ENCODE peak calls at places on chromosomes 4 and X, in ten cellular contexts. R is PC-9, A is tibial artery, X is ascending aorta, N is K562, C is left ventricle myocardium inferior, E is A549, M is IMR-90, I is body of pancreas, T is ovary. H is an unnamed sample.

GRCh38 chr4:5572114-5572513 is 136.2 kb downstream of the EVC2 start:
- DNase-seq in R (no peak), A (no peak), X (no peak), N (no peak), C (no peak), E (no peak), M (no peak), I (no peak), T (no peak), H (no peak)

GRCh38 chr4:76723373-76723772 is 174.6 kb downstream of the SOWAHB start:
- DNase-seq in R (no peak), A (no peak), X (no peak), N (no peak), C (no peak), E (peak), M (peak), I (no peak), T (no peak), H (no peak)

GRCh38 chrX:19342331-19342906 is 1.3 kb upstream of the PDHA1 start:
- DNase-seq in R (no peak), A (no peak), X (no peak), N (no peak), C (no peak), E (no peak), M (peak), I (no peak), T (no peak), H (no peak)

GRCh38 chr4:140718240-140718639 is 37.9 kb downstream of the TBC1D9 start:
- DNase-seq in R (no peak), A (no peak), X (no peak), N (no peak), C (no peak), E (no peak), M (peak), I (no peak), T (no peak), H (no peak)

GRCh38 chr4:42570221-42570620 is 86.7 kb downstream of the ATP8A1 start:
- DNase-seq in R (no peak), A (peak), X (no peak), N (no peak), C (peak), E (no peak), M (no peak), I (peak), T (peak), H (no peak)

GRCh38 chr4:54609310-54609709 is 48.4 kb upstream of the KIT start:
- DNase-seq in R (no peak), A (no peak), X (no peak), N (no peak), C (no peak), E (no peak), M (no peak), I (no peak), T (no peak), H (no peak)

GRCh38 chrX:19513383-19513782 is 1.9 kb downstream of the MAP3K15 start:
- DNase-seq in R (no peak), A (no peak), X (no peak), N (no peak), C (no peak), E (no peak), M (peak), I (peak), T (no peak), H (no peak)

GRCh38 chr4:48379587-48380140 is 38.3 kb downstream of the SLAIN2 start:
- DNase-seq in R (no peak), A (no peak), X (no peak), N (no peak), C (no peak), E (no peak), M (no peak), I (no peak), T (no peak), H (no peak)

GRCh38 chrX:41406211-41406610 is 40.9 kb upstream of the NYX start:
- DNase-seq in R (no peak), A (no peak), X (no peak), N (no peak), C (no peak), E (no peak), M (peak), I (no peak), T (no peak), H (no peak)

GRCh38 chr4:121698119-121698732 is 1.4 kb upstream of the ANXA5 start:
- DNase-seq in R (no peak), A (no peak), X (no peak), N (no peak), C (peak), E (no peak), M (no peak), I (no peak), T (peak), H (no peak)

GRCh38 chr4:174365018-174365587 is 81.4 kb downstream of the CEP44 start:
- DNase-seq in R (peak), A (no peak), X (no peak), N (peak), C (no peak), E (peak), M (peak), I (no peak), T (no peak), H (peak)

GRCh38 chrX:12947545-12948235 is 27.2 kb upstream of the TMSB4X start:
- DNase-seq in R (no peak), A (no peak), X (no peak), N (no peak), C (no peak), E (no peak), M (no peak), I (no peak), T (no peak), H (no peak)

GRCh38 chr4:55178226-55179005 is 53.0 kb upstream of the KDR start:
- DNase-seq in R (no peak), A (no peak), X (no peak), N (no peak), C (no peak), E (no peak), M (no peak), I (no peak), T (no peak), H (no peak)

GRCh38 chr4:117847849-117848248 is 186.4 kb upstream of the NDST3 start:
- DNase-seq in R (no peak), A (no peak), X (no peak), N (no peak), C (no peak), E (no peak), M (no peak), I (no peak), T (no peak), H (no peak)

GRCh38 chr4:25926473-25926872 is 12.5 kb downstream of the SMIM20 start:
- DNase-seq in R (no peak), A (no peak), X (no peak), N (no peak), C (no peak), E (no peak), M (no peak), I (peak), T (no peak), H (no peak)

GRCh38 chr4:146186556-146186955 is 11.0 kb downstream of the LSM6 start:
- DNase-seq in R (no peak), A (no peak), X (no peak), N (no peak), C (no peak), E (no peak), M (no peak), I (no peak), T (no peak), H (no peak)

GRCh38 chr4:133565379-133565778 is 416.3 kb downstream of the PCDH10 start:
- DNase-seq in R (peak), A (no peak), X (no peak), N (no peak), C (no peak), E (peak), M (peak), I (no peak), T (no peak), H (peak)

GRCh38 chr4:10028910-10029309 is 7.6 kb upstream of the SLC2A9 start:
- DNase-seq in R (no peak), A (no peak), X (no peak), N (no peak), C (no peak), E (peak), M (no peak), I (no peak), T (no peak), H (no peak)

GRCh38 chr4:54065282-54066087 is 1.1 kb upstream of the CHIC2 start:
- DNase-seq in R (no peak), A (no peak), X (peak), N (no peak), C (no peak), E (no peak), M (no peak), I (no peak), T (no peak), H (no peak)

GRCh38 chr4:75895744-75896314 is 6.4 kb downstream of the PPEF2 start:
- DNase-seq in R (no peak), A (no peak), X (no peak), N (peak), C (no peak), E (peak), M (peak), I (peak), T (no peak), H (peak)

DNA sequence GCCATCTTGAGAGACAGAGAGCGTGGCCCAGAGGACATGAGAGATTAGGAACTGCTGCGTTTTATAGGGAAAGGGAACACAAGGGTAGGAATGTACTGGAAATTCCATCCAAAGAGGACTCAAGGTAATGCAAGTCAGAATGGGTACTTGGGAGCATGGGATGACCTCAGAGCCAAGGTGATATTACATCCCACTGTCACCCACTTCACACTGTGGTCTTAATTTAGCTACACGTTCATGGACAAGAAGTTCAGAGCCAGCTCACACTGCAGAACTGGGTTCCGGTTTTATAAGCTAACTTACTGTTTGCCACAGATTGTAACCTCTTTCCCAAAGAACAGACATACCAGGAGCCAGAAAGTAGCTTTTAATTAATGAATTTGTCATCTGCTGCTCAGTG is 244.7 kb downstream of the CBR4 start:
- DNase-seq in R (no peak), A (no peak), X (no peak), N (no peak), C (no peak), E (no peak), M (no peak), I (no peak), T (no peak), H (no peak)
- H3K27ac ChIP-seq in R (no peak), A (peak), X (peak), N (no peak), C (peak), E (no peak), M (no peak), I (no peak), T (no peak), H (no peak)

GRCh38 chrX:151359931-151360871 is 36.8 kb upstream of the VMA21 start:
- DNase-seq in R (peak), A (no peak), X (no peak), N (peak), C (no peak), E (no peak), M (no peak), I (peak), T (peak), H (peak)
- TF ChIP-seq CTCF in R (peak), A (peak), X (no peak), N (peak), C (peak), E (peak), M (peak), I (peak), T (no peak), H (peak)

DNA sequence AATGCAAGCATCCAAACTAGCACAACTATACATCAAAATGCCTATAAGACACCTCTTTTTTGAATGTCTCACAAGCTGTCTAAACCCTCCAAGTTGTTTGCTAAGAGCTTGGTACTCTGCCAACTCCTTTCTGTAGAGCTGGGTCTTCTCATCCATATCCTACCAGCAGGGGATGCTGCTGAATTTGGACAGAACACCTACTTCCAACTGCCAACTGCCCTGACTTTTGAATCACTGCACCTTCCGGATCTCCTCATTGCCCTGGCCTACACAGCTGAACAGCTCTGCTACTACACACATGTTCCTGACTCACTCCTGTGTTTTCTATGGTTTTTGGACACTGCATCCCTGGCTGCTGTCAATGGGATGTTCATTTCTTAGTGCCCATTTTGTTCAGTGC is 18.7 kb downstream of the FAM184B start:
- DNase-seq in R (no peak), A (no peak), X (no peak), N (no peak), C (no peak), E (peak), M (peak), I (no peak), T (no peak), H (no peak)
- H3K27ac ChIP-seq in R (no peak), A (no peak), X (no peak), N (no peak), C (no peak), E (no peak), M (no peak), I (no peak), T (no peak), H (no peak)

GRCh38 chr4:82528868-82529267 is 32.9 kb downstream of the TMEM150C start:
- DNase-seq in R (no peak), A (no peak), X (no peak), N (no peak), C (no peak), E (no peak), M (no peak), I (no peak), T (no peak), H (no peak)

GRCh38 chr4:82524570-82525152 is 37.1 kb downstream of the TMEM150C start:
- DNase-seq in R (no peak), A (no peak), X (no peak), N (no peak), C (no peak), E (no peak), M (no peak), I (no peak), T (no peak), H (no peak)

GRCh38 chr4:82525287-82525898 is 36.4 kb downstream of the TMEM150C start:
- DNase-seq in R (no peak), A (no peak), X (no peak), N (no peak), C (no peak), E (no peak), M (no peak), I (no peak), T (no peak), H (no peak)

GRCh38 chr4:82529322-82529721 is 32.5 kb downstream of the TMEM150C start:
- DNase-seq in R (no peak), A (no peak), X (no peak), N (no peak), C (no peak), E (no peak), M (no peak), I (no peak), T (no peak), H (no peak)

DNA sequence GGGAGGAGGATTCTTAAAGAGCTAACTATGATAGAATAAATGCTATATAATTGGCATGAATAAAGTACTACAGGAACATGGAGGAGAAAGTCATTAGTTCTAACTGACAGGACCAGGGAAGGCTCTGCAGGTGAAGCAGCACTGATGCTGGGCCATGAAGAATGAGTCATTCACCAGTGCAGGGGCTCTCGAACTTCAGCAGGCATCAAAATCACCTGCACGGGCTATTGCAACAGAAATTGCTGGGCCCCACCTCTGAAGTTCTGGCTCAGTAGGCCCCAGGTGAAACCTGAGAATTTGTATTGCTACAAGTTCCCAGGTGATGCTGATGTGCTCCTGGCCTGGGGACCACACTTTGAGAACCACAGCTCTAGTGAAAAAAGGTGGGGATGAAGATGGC is 33.7 kb downstream of the TMEM150C start:
- DNase-seq in R (peak), A (no peak), X (no peak), N (no peak), C (no peak), E (no peak), M (no peak), I (no peak), T (no peak), H (no peak)
- TF ChIP-seq CTCF in R (no peak), A (no peak), X (no peak), N (no peak), C (no peak), E (no peak), M (no peak), I (no peak), T (no peak), H (no peak)

GRCh38 chr4:125314676-125315570 is at the start of gene FAT4:
- DNase-seq in R (peak), A (peak), X (peak), N (peak), C (peak), E (peak), M (peak), I (peak), T (peak), H (peak)
- H3K27ac ChIP-seq in R (no peak), A (peak), X (peak), N (no peak), C (peak), E (peak), M (peak), I (peak), T (peak), H (peak)

GRCh38 chrX:153411255-153411987 is at the start of gene ZFP92:
- DNase-seq in R (no peak), A (no peak), X (no peak), N (peak), C (peak), E (no peak), M (no peak), I (peak), T (peak), H (no peak)

GRCh38 chrX:153413731-153414130 is 2.5 kb downstream of the ZFP92 start:
- DNase-seq in R (no peak), A (no peak), X (no peak), N (no peak), C (no peak), E (no peak), M (no peak), I (no peak), T (no peak), H (no peak)

GRCh38 chrX:153414838-153415552 is 3.7 kb downstream of the ZFP92 start:
- DNase-seq in R (no peak), A (no peak), X (no peak), N (no peak), C (peak), E (no peak), M (no peak), I (no peak), T (no peak), H (no peak)

GRCh38 chrX:153411988-153412574 is 809 bp downstream of the ZFP92 start:
- DNase-seq in R (no peak), A (no peak), X (no peak), N (no peak), C (no peak), E (no peak), M (no peak), I (no peak), T (no peak), H (no peak)

GRCh38 chrX:153412746-153413720 is 1.8 kb downstream of the ZFP92 start:
- DNase-seq in R (no peak), A (no peak), X (no peak), N (no peak), C (no peak), E (peak), M (no peak), I (no peak), T (peak), H (no peak)
- TF ChIP-seq CTCF in R (no peak), A (no peak), X (no peak), N (peak), C (no peak), E (peak), M (no peak), I (no peak), T (no peak), H (no peak)

DNA sequence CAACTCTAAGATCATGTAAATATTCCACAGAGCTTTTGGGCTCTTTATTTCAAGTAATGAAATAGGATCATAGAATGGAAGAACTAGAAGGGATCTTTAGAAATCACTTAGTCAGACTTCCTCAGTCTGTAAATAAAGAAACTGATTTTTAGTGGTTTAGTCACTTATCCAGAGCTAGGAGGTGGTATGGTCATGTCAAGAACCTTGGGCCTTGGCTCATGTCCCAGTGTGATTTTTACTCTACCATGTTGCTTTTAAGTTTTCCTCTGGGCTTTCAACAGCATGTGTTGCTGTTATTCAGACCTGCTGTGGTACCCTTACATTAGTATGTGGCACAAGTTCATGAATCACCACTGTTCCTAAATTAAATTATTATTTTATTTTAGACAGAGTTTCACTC is 184.9 kb downstream of the FRAS1 start:
- DNase-seq in R (no peak), A (no peak), X (no peak), N (no peak), C (no peak), E (no peak), M (no peak), I (no peak), T (no peak), H (no peak)
- H3K27ac ChIP-seq in R (no peak), A (no peak), X (no peak), N (no peak), C (no peak), E (no peak), M (no peak), I (no peak), T (no peak), H (no peak)

DNA sequence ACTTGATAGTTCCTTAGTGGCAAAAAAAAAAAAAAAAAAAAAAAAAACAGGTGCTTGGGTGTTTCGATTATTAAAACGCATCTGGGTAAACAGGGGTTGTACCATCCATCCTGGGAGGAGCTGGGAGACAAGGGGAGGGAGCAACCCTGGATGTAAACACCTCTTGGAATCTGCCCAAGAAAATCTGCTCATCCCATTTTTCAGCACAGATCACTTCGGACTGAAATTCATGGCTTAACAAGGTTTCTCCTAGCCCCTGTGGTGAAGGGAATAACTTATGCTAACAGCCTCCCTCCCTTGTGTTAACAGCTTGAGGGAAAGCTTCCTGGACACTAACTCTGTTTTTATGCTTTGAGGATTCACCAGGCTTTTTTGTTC is 1.7 kb downstream of the BMP3 start:
- DNase-seq in R (no peak), A (no peak), X (no peak), N (no peak), C (no peak), E (no peak), M (no peak), I (no peak), T (no peak), H (no peak)
- TF ChIP-seq CTCF in R (no peak), A (no peak), X (no peak), N (no peak), C (no peak), E (no peak), M (no peak), I (no peak), T (no peak), H (no peak)

GRCh38 chrX:140524556-140524955 is 19.7 kb upstream of the SOX3 start:
- DNase-seq in R (no peak), A (no peak), X (no peak), N (no peak), C (no peak), E (no peak), M (peak), I (no peak), T (no peak), H (no peak)
- H3K27ac ChIP-seq in R (no peak), A (no peak), X (no peak), N (no peak), C (no peak), E (no peak), M (no peak), I (no peak), T (no peak), H (no peak)